ENCODE peak calls at places on chromosomes 4 and X, in seven cellular contexts. R is neuronal stem cell, D is mesendoderm, H is IMR-90, A is H9, L is mesenchymal stem cell, J is trophoblast cell. X is an unnamed sample.
A peak's percentile ranks its signal among the peaks of the same experiment; 100 is the strongest.

GRCh38 chrX:1767026-1767425 is 152.2 kb downstream of the ASMT start:
- DNase-seq in J (no peak), R (no peak), H (no peak), A (no peak), D (peak; percentile 19), L (no peak), X (no peak)

GRCh38 chr4:139606600-139607301 is 50.7 kb upstream of the SETD7 start:
- DNase-seq in A (no peak), H (peak; percentile 70), L (peak; percentile 70), R (no peak), J (no peak), D (peak; percentile 58), X (no peak)

GRCh38 chr4:1792832-1793495 is at the start of gene FGFR3:
- DNase-seq in L (peak; percentile 11), D (peak; percentile 90), A (peak; percentile 86), R (peak; percentile 58), H (no peak), J (peak; percentile 30), X (peak; percentile 83)

GRCh38 chrX:130086414-130087207 is 23.7 kb downstream of the ELF4 start:
- DNase-seq in L (no peak), A (no peak), H (no peak), D (no peak), J (no peak), R (no peak), X (no peak)

GRCh38 chr4:128812360-128812958 is 3.0 kb downstream of the JADE1 start:
- DNase-seq in R (peak; percentile 82), L (peak; percentile 83), A (peak; percentile 51), J (peak; percentile 75), H (peak; percentile 81), D (peak; percentile 95), X (peak; percentile 69)

GRCh38 chr4:26648260-26648659 is 64.4 kb downstream of the TBC1D19 start:
- DNase-seq in D (no peak), L (no peak), H (no peak), J (peak; percentile 11), A (no peak), R (no peak), X (no peak)

GRCh38 chrX:98071331-98071730 is 1187.6 kb downstream of the RPA4 start:
- DNase-seq in A (no peak), R (no peak), D (no peak), L (no peak), H (no peak), J (peak; percentile 19), X (no peak)

GRCh38 chr4:137647375-137647774 is 115.1 kb upstream of the PCDH18 start:
- DNase-seq in H (no peak), L (no peak), J (no peak), D (no peak), R (no peak), A (no peak), X (no peak)

GRCh38 chr4:129092636-129093172 is 635 bp downstream of the SCLT1 start:
- DNase-seq in D (no peak), H (peak; percentile 28), A (no peak), R (no peak), L (peak; percentile 52), J (peak; percentile 19), X (no peak)

GRCh38 chrX:65866762-65867161 is 173.1 kb downstream of the VSIG4 start:
- DNase-seq in R (no peak), A (no peak), J (no peak), L (no peak), D (no peak), H (no peak), X (no peak)

GRCh38 chr4:14575919-14576318 is 426.4 kb upstream of the CPEB2 start:
- DNase-seq in H (no peak), R (no peak), A (no peak), D (no peak), J (no peak), L (no peak), X (no peak)
- H2BK5ac ChIP-seq in H (no peak overlapping the region), R (no peak overlapping the region), A (no peak overlapping the region), D (no peak overlapping the region), J (no peak overlapping the region), L (no peak overlapping the region), X (no peak overlapping the region)

GRCh38 chrX:153884136-153885076 is 1.6 kb downstream of the L1CAM start:
- DNase-seq in D (no peak), J (no peak), H (no peak), R (no peak), L (no peak), A (no peak), X (no peak)
- H2BK5ac ChIP-seq in D (no peak overlapping the region), J (no peak overlapping the region), H (no peak overlapping the region), R (no peak overlapping the region), L (no peak overlapping the region), A (no peak overlapping the region), X (no peak overlapping the region)

GRCh38 chrX:101386542-101386885 is 523 bp upstream of the BTK start:
- DNase-seq in R (no peak), J (no peak), A (no peak), H (no peak), L (no peak), D (no peak), X (no peak)
- H2BK5ac ChIP-seq in R (no peak overlapping the region), J (no peak overlapping the region), A (no peak overlapping the region), H (no peak overlapping the region), L (no peak overlapping the region), D (no peak overlapping the region), X (no peak overlapping the region)

GRCh38 chr4:89301003-89301402 is 6.6 kb downstream of the GPRIN3 start:
- DNase-seq in J (no peak), R (no peak), H (no peak), L (no peak), D (no peak), A (no peak), X (no peak)
- H2BK5ac ChIP-seq in J (no peak overlapping the region), R (no peak overlapping the region), H (no peak overlapping the region), L (no peak overlapping the region), D (no peak overlapping the region), A (no peak overlapping the region), X (no peak overlapping the region)

X was measured in H1.